ENCODE peak calls at places on chromosomes 11 and 22, in six cellular contexts. G is pancreas; P is Karpas-422; I is prostate gland; E is CD8-positive, alpha-beta T cell; L is small intestine. J is an unnamed sample.

GRCh38 chr22:43743131-43743530 is 69.0 kb downstream of the EFCAB6 start:
- DNase-seq in L (no peak), E (no peak), I (no peak), P (peak; percentile 60), G (no peak), J (no peak)

GRCh38 chr11:85118151-85118550 is 509.0 kb downstream of the DLG2 start:
- DNase-seq in G (no peak), I (no peak), E (no peak), P (no peak), L (no peak), J (no peak)

GRCh38 chr22:19360300-19360792 is 68.8 kb upstream of the CLTCL1 start:
- DNase-seq in P (no peak), L (no peak), E (no peak), G (no peak), I (no peak), J (no peak)

GRCh38 chr11:90251599-90251998 is 28.8 kb upstream of the CHORDC1 start:
- DNase-seq in L (no peak), G (no peak), I (no peak), E (no peak), P (no peak), J (no peak)

GRCh38 chr22:43066844-43067385 is 22.3 kb downstream of the TTLL1 start:
- DNase-seq in P (no peak), E (no peak), L (no peak), G (no peak), I (no peak), J (no peak)

GRCh38 chr11:14656536-14657457 is 13.2 kb downstream of the PDE3B start:
- DNase-seq in E (no peak), L (peak; percentile 29), G (no peak), P (no peak), I (no peak), J (no peak)

GRCh38 chr11:67276821-67277230 is 10.6 kb downstream of the GRK2 start:
- DNase-seq in P (peak; percentile 72), L (peak; percentile 21), I (no peak), E (no peak), G (peak; percentile 34), J (peak; percentile 90)

GRCh38 chr11:14015711-14016110 is 53.2 kb downstream of the SPON1 start:
- DNase-seq in G (no peak), I (no peak), E (no peak), P (no peak), L (peak; percentile 87), J (no peak)

GRCh38 chr11:30149998-30150397 is 80.8 kb upstream of the FSHB start:
- DNase-seq in P (no peak), G (no peak), I (no peak), L (no peak), E (no peak), J (no peak)

GRCh38 chr22:33544707-33545106 is 375.6 kb downstream of the LARGE1 start:
- DNase-seq in L (no peak), P (no peak), G (no peak), E (no peak), I (no peak), J (no peak)

GRCh38 chr22:32607086-32607485 is 132.5 kb downstream of the FBXO7 start:
- DNase-seq in L (no peak), E (no peak), P (no peak), G (no peak), I (no peak), J (peak; percentile 54)

GRCh38 chr11:1221848-1222311 is 986 bp upstream of the MUC5B start:
- DNase-seq in G (peak; percentile 24), L (no peak), E (no peak), I (no peak), P (no peak), J (peak; percentile 48)

GRCh38 chr11:2378527-2379210 is 1.6 kb downstream of the CD81 start:
- DNase-seq in G (peak; percentile 58), L (no peak), I (no peak), P (peak; percentile 41), E (no peak), J (peak; percentile 82)

GRCh38 chr11:114846040-114846791 is 167.9 kb downstream of the NXPE2 start:
- DNase-seq in L (no peak), I (no peak), P (peak; percentile 79), G (no peak), E (no peak), J (no peak)

GRCh38 chr22:29382575-29383328 is 5.6 kb downstream of the AP1B1 start:
- DNase-seq in I (no peak), P (peak; percentile 37), L (peak; percentile 94), E (no peak), G (peak; percentile 57), J (no peak)

GRCh38 chr22:47534150-47535133 is 772.0 kb downstream of the TBC1D22A start:
- DNase-seq in P (no peak), L (no peak), I (peak; percentile 48), E (no peak), G (no peak), J (no peak)

GRCh38 chr11:8291421-8292350 is 28.0 kb upstream of the LMO1 start:
- DNase-seq in P (no peak), I (no peak), E (no peak), G (no peak), L (no peak), J (peak; percentile 50)

GRCh38 chr11:82229346-82229745 is 504.3 kb downstream of the FAM181B start:
- DNase-seq in I (no peak), G (no peak), P (peak; percentile 80), E (no peak), L (peak; percentile 9), J (no peak)

DNA sequence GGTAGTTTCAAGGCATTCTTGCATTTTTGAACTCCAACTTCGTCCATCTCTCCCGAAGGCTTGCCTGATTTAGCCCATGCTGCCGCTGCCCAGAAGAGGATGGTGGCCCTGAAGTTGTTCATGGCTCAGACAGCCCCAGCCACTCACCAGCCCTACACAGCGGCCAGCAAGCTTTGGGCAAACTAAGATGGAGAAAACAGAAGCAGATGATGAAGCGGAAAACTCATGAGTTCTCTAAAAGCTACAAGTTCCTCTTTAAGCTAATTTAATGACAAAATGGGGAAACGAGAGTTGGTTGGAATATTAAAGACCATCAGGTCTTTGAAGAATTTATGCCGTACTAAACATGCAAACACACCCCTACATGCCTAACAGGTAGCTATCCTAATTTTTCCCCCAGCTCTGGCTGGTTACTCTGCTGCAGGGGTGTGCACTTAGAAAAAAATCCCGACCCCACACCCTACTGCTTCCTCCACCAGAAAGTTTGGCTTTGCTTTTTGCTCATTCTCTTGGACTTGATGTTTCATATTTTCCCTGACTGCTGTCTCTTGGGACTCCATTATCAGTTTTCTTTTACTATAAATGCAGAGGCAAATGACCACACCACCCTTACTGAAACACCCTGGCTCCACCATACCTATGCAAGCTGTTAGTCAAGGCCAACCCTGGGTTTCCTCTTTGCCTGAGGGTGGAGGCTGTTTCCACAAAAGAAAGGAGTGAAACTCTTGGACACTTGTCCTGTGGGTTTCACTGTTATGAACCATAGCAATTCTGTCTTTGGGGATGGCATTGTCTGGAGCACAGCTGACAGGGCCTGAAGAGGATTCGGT is at the start of gene MPEG1:
- DNase-seq in L (no peak), G (no peak), I (no peak), E (no peak), P (peak; percentile 91), J (peak; percentile 82)
- H3K4me3 ChIP-seq in L (no peak within 1 kb of the TSS), G (peak within 1 kb of the TSS; percentile 13), I (no peak within 1 kb of the TSS), E (no peak within 1 kb of the TSS), P (peak within 1 kb of the TSS; percentile 56), J (peak within 1 kb of the TSS; percentile 54)

GRCh38 chr11:35418847-35419712 is at the start of gene SLC1A2:
- DNase-seq in L (no peak), E (no peak), I (no peak), P (no peak), G (peak; percentile 11), J (no peak)
- H3K27me3 ChIP-seq in L (peaks cover 16% of the 10 kb centered on the region), E (peaks cover 19% of the 10 kb centered on the region), I (no peaks in the 10 kb centered on the region), P (no peaks in the 10 kb centered on the region), G (no peaks in the 10 kb centered on the region), J (peaks cover 66% of the 10 kb centered on the region)

DNA sequence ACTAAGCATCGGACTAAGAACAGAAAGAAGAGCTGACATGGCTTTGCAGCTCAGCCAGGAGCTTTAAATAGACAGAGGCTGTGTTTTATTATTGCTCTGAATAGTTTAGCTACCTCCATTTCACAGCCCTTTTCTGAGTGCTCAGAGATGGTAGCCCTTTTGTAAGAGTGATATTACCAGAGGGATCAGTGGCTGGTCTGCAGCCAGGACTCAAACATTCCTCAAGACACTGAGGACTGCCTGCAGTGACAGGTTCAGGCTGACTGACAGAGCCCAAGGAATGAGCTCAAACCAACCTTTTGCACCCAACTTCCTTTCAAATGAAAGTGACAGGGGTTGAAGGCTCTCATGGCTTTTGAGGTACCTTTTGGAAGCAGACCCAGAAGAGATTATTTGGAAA is 189.0 kb downstream of the DDX10 start:
- DNase-seq in I (peak; percentile 15), E (peak; percentile 1), G (no peak), L (peak; percentile 17), P (peak; percentile 67), J (no peak)
- H3K4me3 ChIP-seq in I (no peak overlapping the region), E (peak overlapping the region; percentile 43), G (no peak overlapping the region), L (no peak overlapping the region), P (peak overlapping the region; percentile 48), J (no peak overlapping the region)

DNA sequence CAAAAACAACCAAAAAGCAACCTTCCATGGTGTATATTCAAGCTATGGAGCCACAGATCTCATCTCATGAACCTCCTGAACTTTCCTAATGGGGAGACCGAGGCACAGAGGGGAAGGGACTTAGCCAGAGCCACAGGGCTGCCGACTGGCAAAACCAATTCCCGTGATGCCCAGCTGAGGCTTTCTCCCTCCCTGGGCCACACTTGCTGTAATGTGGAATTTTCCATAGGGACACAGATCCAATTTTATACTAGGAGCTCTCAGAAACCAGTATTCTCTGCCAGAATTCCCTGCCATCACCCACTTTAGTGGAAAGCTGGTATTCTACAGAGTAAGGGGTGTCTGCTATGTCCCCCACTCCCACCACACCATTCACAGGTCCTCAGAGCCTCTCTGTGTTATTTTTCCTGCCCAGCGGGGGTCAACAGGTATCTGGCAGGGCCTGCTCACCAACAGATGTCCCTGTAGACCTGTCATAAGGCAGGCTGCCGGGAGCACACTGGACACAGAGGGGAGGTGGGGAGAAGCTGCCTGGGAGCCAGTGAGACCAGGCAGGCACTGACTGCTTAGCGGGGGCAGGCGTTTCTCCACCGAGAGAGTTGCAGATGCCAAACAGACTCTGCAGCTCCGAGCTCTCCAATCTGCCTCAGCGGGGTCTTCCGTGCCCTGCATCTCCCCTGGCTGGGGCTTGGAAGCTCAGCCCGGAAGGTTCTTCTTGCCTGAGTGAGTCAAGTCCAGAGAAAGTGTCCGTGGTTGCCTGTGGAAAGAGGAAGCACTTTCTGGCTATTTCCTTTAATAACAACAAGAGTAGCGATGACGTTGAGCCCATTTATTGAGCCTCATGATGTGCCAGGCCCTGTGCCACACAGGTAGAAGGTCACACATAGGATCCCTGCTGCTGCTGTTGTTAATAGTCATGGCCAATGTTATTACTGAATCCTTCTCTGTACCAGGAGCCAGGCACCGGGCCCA is 26.3 kb downstream of the RPS6KA4 start:
- DNase-seq in P (no peak), E (no peak), I (no peak), L (no peak), G (peak; percentile 22), J (no peak)
- H3K27me3 ChIP-seq in P (no peaks in the 10 kb centered on the region), E (no peaks in the 10 kb centered on the region), I (no peaks in the 10 kb centered on the region), L (no peaks in the 10 kb centered on the region), G (no peaks in the 10 kb centered on the region), J (no peaks in the 10 kb centered on the region)